ENCODE peak calls at places on chromosome 12, in five cellular contexts. Y, B, O, Q and T are unnamed samples.

GRCh38 chr12:92771011-92771410 is 68.2 kb downstream of the PLEKHG7 start:
- DNase-seq in Y (no peak), B (no peak), O (peak), Q (no peak), T (no peak)

GRCh38 chr12:3122841-3123678 is 45.9 kb downstream of the TSPAN9 start:
- DNase-seq in Q (peak), O (no peak), Y (peak), B (no peak), T (peak)

GRCh38 chr12:28742791-28743190 is 406.3 kb upstream of the FAR2 start:
- DNase-seq in B (no peak), Y (no peak), O (no peak), Q (no peak), T (no peak)

GRCh38 chr12:102685841-102686240 is 205.5 kb upstream of the IGF1 start:
- DNase-seq in Q (no peak), B (no peak), O (no peak), Y (no peak), T (no peak)

GRCh38 chr12:113241191-113242017 is 20.1 kb downstream of the TPCN1 start:
- DNase-seq in O (peak), B (no peak), Y (peak), Q (peak), T (peak)

GRCh38 chr12:132284071-132284492 is 45.3 kb downstream of the GALNT9 start:
- DNase-seq in Y (no peak), O (peak), Q (no peak), B (no peak), T (no peak)

GRCh38 chr12:53219956-53220856 is 11.8 kb downstream of the RARG start:
- DNase-seq in Q (peak), Y (peak), B (peak), O (peak), T (no peak)

GRCh38 chr12:120581998-120582397 is 796 bp upstream of the POP5 start:
- DNase-seq in B (no peak), Y (no peak), O (no peak), Q (no peak), T (no peak)

GRCh38 chr12:116894913-116895312 is 13.7 kb upstream of the HRK start:
- DNase-seq in O (no peak), Q (no peak), Y (no peak), B (no peak), T (no peak)

GRCh38 chr12:57523706-57524614 is 1.3 kb downstream of the MBD6 start:
- DNase-seq in Y (peak), O (no peak), B (no peak), Q (no peak), T (no peak)

GRCh38 chr12:57522019-57522886 is at the start of gene MBD6:
- DNase-seq in Q (peak), B (peak), O (peak), Y (peak), T (peak)

GRCh38 chr12:57521475-57522018 is 1.1 kb upstream of the MBD6 start:
- DNase-seq in Q (peak), Y (peak), O (no peak), B (peak), T (peak)

GRCh38 chr12:57524814-57525614 is 2.4 kb downstream of the MBD6 start:
- DNase-seq in Q (no peak), B (no peak), O (no peak), Y (peak), T (no peak)

GRCh38 chr12:57522887-57523705 is 472 bp downstream of the MBD6 start:
- DNase-seq in Q (peak), O (peak), Y (peak), B (peak), T (peak)
- TF ChIP-seq POLR2A in Q (peak), O (no peak), Y (peak), B (no peak), T (peak)

GRCh38 chr12:125289965-125290364 is 224.7 kb downstream of the AACS start:
- DNase-seq in B (no peak), O (no peak), Q (no peak), Y (no peak), T (no peak)
- H3K4me3 ChIP-seq in B (no peak), O (no peak), Q (no peak), Y (no peak), T (no peak)

DNA sequence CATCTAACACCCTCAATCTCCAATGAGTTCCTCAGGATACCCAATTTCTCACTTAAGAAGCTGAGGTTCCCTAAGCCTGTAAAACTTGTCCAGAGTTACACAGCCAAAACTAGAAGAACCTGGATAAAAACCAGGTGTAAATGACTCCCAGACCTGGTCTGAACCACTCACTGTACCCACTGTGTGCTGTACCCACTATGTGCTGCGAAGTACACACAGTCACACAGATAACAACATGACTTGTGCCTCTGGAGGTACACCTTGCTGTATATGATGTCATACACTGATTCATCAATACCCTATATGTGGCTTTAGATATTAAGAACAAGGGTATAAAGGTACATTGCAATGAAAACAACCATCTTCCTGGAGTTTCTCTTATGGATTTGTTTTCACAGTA is 66.1 kb downstream of the PPM1H start:
- DNase-seq in O (no peak), B (no peak), Y (no peak), Q (no peak), T (no peak)
- TF ChIP-seq CTCF in O (no peak), B (no peak), Y (no peak), Q (no peak), T (no peak)

DNA sequence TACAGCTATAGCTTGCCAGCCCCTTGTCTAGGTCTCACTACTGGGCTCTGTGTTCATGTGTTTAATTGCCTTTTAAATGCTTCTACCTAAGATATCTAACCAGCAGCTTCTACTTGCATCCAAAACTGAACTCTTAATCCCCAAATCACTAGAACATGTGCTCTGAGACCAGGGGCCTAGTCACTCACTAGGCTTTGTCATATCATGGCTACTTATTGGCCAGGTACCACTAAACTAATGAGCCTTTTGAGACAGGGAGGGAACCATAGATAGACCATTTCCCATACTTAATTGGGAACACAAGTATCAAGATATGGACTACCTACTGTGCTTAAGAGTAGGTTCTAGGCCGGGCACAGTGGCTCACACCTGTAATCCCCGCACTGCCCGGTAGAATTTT is 6.5 kb downstream of the HSP90B1 start:
- DNase-seq in Q (no peak), Y (no peak), B (no peak), O (no peak), T (no peak)
- TF ChIP-seq POLR2A in Q (no peak), Y (no peak), B (no peak), O (no peak), T (no peak)

DNA sequence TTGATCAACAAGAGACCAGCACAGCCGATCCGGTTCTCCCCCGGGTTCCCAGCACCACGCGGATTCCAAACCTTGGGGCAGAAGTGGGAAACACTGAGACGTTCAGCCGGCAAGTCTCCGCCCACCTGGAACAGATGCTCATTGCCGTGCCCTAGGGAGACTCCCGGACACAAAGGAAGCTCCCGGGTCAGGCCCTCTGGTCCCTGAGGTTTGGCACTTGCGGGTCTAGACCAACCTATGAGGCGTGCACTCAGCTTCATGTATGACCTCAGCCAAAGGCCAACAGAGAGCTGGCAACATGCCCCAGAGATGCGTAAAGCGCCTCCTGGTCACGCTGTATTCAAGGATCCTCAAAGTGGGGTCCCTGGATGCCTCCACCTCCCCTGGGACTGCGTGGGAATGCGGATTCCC is 2.5 kb downstream of the RIMBP2 start:
- DNase-seq in B (peak), Q (no peak), O (no peak), Y (peak), T (no peak)
- H3K4me3 ChIP-seq in B (peak), Q (no peak), O (no peak), Y (peak), T (no peak)

DNA sequence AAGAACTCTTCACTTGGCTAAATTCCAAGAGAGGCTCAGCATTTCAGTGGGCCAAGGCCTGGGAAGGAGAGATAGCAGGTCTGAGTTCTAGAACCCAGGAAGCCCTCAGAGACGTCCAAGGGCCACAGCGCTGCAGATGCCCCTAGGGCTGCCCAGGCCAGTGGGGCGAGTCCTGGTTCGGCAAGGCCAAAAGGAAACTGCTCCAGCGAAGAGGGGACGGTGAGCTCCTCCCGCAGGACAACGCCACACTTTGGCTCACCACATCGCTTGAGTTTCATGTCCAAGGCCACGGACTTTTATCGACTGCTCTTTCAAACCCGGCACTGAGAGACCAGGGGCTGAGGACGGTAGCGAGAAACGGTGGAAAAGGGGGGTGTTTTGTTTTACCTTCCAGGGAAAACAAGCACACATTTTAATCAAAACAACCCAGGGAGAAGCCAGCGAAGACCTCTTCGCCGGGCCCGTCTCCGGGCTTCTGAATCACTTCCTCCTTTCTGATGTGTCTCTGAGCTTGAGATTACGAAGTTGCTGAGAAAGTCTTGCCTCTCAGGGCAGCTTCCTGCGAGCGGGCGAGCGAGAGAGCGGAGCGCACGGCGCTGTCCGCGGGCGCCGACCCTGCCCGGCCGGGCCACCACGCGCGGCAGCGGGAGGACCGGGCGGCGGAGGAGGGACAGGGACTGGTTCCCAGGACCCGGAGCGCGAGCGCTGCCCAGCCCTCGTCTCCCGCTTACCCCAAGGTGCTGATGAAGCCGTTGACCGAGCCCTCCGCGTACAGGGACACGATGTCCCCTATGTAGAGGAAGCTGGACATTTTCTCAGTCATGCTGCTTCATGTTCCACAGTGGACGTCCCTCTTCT is 806 bp downstream of the ITPR2 start:
- DNase-seq in Q (peak), O (peak), B (peak), Y (peak), T (peak)
- TF ChIP-seq CTCF in Q (no peak), O (peak), B (no peak), Y (no peak), T (no peak)

GRCh38 chr12:6494351-6494743 is 445 bp downstream of the NCAPD2 start:
- DNase-seq in B (no peak), Y (no peak), O (no peak), Q (no peak), T (no peak)

GRCh38 chr12:6492838-6493579 is at the start of gene MRPL51:
- DNase-seq in Q (peak), O (peak), Y (peak), B (peak), T (peak)

GRCh38 chr12:6489449-6489848 is 3.6 kb downstream of the MRPL51 start:
- DNase-seq in Q (no peak), B (no peak), Y (no peak), O (no peak), T (no peak)

GRCh38 chr12:6494968-6495367 is 1.1 kb downstream of the NCAPD2 start:
- DNase-seq in B (no peak), O (peak), Y (no peak), Q (no peak), T (no peak)

GRCh38 chr12:6493580-6494350 is at the start of gene NCAPD2:
- DNase-seq in Y (peak), Q (peak), O (peak), B (peak), T (peak)
- TF ChIP-seq POLR2A in Y (no peak), Q (no peak), O (peak), B (no peak), T (peak)

GRCh38 chr12:114678718-114679117 is 5.3 kb downstream of the TBX3 start:
- DNase-seq in B (no peak), Q (no peak), O (no peak), Y (no peak), T (no peak)
- H3K4me3 ChIP-seq in B (no peak), Q (no peak), O (no peak), Y (peak), T (no peak)

GRCh38 chr12:24960222-24960855 is 11.4 kb upstream of the BCAT1 start:
- DNase-seq in Q (no peak), B (no peak), Y (no peak), O (peak), T (no peak)
- TF ChIP-seq CTCF in Q (peak), B (no peak), Y (peak), O (peak), T (no peak)

DNA sequence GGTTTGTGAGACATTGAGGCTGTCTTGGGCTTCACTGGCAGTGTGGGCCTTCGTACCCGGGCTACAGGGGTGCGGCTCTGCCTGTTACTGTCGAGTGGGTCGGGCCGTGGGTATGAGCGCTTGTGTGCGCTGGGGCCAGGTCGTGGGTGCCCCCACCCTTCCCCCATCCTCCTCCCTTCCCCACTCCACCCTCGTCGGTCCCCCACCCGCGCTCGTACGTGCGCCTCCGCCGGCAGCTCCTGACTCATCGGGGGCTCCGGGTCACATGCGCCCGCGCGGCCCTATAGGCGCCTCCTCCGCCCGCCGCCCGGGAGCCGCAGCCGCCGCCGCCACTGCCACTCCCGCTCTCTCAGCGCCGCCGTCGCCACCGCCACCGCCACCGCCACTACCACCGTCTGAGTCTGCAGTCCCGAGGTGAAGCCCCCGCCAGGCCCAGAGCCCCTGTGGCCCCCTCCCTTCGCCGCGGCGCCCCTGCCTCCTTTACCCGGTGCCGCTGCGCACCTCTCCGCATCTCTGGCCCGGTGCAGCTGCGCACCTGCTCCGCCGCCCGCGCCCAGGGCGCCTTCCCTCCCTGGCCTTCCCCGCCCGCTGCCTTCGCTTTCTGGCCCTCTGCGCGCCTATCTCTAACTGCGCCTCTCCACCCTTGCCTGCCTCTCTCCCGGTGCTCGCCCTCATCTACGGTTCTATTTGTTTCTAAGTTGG is at the start of gene ENO2:
- DNase-seq in O (peak), B (peak), Y (peak), Q (peak), T (peak)
- TF ChIP-seq POLR2A in O (no peak), B (no peak), Y (no peak), Q (peak), T (peak)